ENCODE peak calls at places on chromosomes 5 and 9, in five cellular contexts. M is frontal cortex, T is GM12865, B is Calu3, K is NCI-H1930. X is an unnamed sample.

GRCh38 chr9:92773810-92774209 is 9.2 kb upstream of the BICD2 start:
- DNase-seq in M (no peak), T (no peak), B (no peak), K (no peak), X (no peak)

GRCh38 chr9:99269429-99269828 is 47.3 kb downstream of the SEC61B start:
- DNase-seq in M (no peak), T (no peak), B (no peak), K (no peak), X (no peak)

GRCh38 chr9:121785673-121786542 is 134.5 kb downstream of the DAB2IP start:
- DNase-seq in M (no peak), T (no peak), B (no peak), K (no peak), X (no peak)

GRCh38 chr9:121333950-121334773 is 35.9 kb downstream of the STOM start:
- DNase-seq in M (no peak), T (no peak), B (no peak), K (no peak), X (no peak)

GRCh38 chr5:3993856-3994473 is 398.3 kb downstream of the IRX1 start:
- DNase-seq in M (no peak), T (no peak), B (no peak), K (no peak), X (no peak)

GRCh38 chr5:36744678-36745659 is 131.6 kb upstream of the NIPBL start:
- DNase-seq in M (peak; percentile 73), T (peak; percentile 65), B (peak; percentile 92), K (peak; percentile 49), X (peak; percentile 41)

GRCh38 chr9:134320195-134320885 is 5.9 kb upstream of the RXRA start:
- DNase-seq in M (no peak), T (no peak), B (no peak), K (no peak), X (no peak)

GRCh38 chr9:102085548-102085947 is 347.1 kb upstream of the GRIN3A start:
- DNase-seq in M (no peak), T (no peak), B (no peak), K (no peak), X (no peak)

GRCh38 chr9:2307480-2307879 is 292.3 kb downstream of the SMARCA2 start:
- DNase-seq in M (no peak), T (no peak), B (no peak), K (no peak), X (no peak)

GRCh38 chr5:10030219-10030831 is 219.4 kb downstream of the ATPSCKMT start:
- DNase-seq in M (no peak), T (peak; percentile 50), B (peak; percentile 58), K (no peak), X (no peak)